ENCODE peak calls at places on chromosomes 6 and 20, in five cellular contexts. L is HEK293T; G is GM03348; K is IMR-90; B is stimulated activated CD4-positive, alpha-beta T cell treated with anti-CD3 and anti-CD28 coated beads, TNF-alpha, amount 100 ng/mL, for 24 hours. S is an unnamed sample.

GRCh38 chr20:44083220-44083933 is 103.6 kb downstream of the JPH2 start:
- DNase-seq in L (no peak), G (peak), K (peak), B (no peak), S (no peak)

GRCh38 chr6:167738386-167738785 is 88.3 kb upstream of the AFDN start:
- DNase-seq in L (no peak), G (no peak), K (no peak), B (no peak), S (no peak)

GRCh38 chr20:2521369-2522305 is 12.9 kb upstream of the ZNF343 start:
- DNase-seq in L (peak), G (peak), K (peak), B (peak), S (peak)

GRCh38 chr6:140344149-140344913 is 969.9 kb upstream of the CITED2 start:
- DNase-seq in L (no peak), G (peak), K (peak), B (no peak), S (no peak)

GRCh38 chr6:157281570-157281969 is 41.7 kb downstream of the TMEM242 start:
- DNase-seq in L (no peak), G (no peak), K (no peak), B (no peak), S (no peak)

GRCh38 chr20:17568972-17569471 is 853 bp upstream of the DSTN start:
- DNase-seq in L (peak), G (peak), K (peak), B (no peak), S (peak)

GRCh38 chr6:63643862-63644261 is 8.3 kb downstream of the PHF3 start:
- DNase-seq in L (no peak), G (no peak), K (peak), B (no peak), S (no peak)

GRCh38 chr20:44223721-44224120 is 13.2 kb upstream of the OSER1 start:
- DNase-seq in L (no peak), G (no peak), K (no peak), B (no peak), S (no peak)

GRCh38 chr6:3410385-3411360 is 46.2 kb downstream of the SLC22A23 start:
- DNase-seq in L (peak), G (peak), K (peak), B (peak), S (peak)

GRCh38 chr6:17493286-17493685 is 99.9 kb downstream of the CAP2 start:
- DNase-seq in L (no peak), G (peak), K (peak), B (no peak), S (peak)

GRCh38 chr20:41138527-41139226 is 1.3 kb downstream of the PLCG1 start:
- DNase-seq in L (no peak), G (peak), K (peak), B (no peak), S (no peak)

GRCh38 chr20:37379967-37380828 is 34.3 kb downstream of the SRC start:
- DNase-seq in L (no peak), G (no peak), K (peak), B (no peak), S (no peak)